ENCODE peak calls at places on chromosomes 2 and 18, in seven cellular contexts. One of them, this sample, is unnamed.

GRCh38 chr2:39512434-39512935 is 75.4 kb upstream of the MAP4K3 start:
- DNase-seq in HuH-7: no peak
- DNase-seq in B cell: no peak
- DNase-seq in endothelial cell: no peak
- DNase-seq in EL: peak
- DNase-seq in A549: no peak
- DNase-seq in activated T-cell treated with anti-CD3 and anti-CD28 coated beads, Interleukin-2, amount 50 U/mL, for 24 hours: no peak
- DNase-seq in this sample: no peak

GRCh38 chr2:32235315-32235714 is 29.4 kb downstream of the NLRC4 start:
- DNase-seq in B cell: no peak
- DNase-seq in HuH-7: no peak
- DNase-seq in A549: no peak
- DNase-seq in activated T-cell treated with anti-CD3 and anti-CD28 coated beads, Interleukin-2, amount 50 U/mL, for 24 hours: no peak
- DNase-seq in EL: no peak
- DNase-seq in endothelial cell: no peak
- DNase-seq in this sample: no peak

GRCh38 chr2:234564719-234565118 is 67.8 kb upstream of the ARL4C start:
- DNase-seq in activated T-cell treated with anti-CD3 and anti-CD28 coated beads, Interleukin-2, amount 50 U/mL, for 24 hours: no peak
- DNase-seq in A549: no peak
- DNase-seq in HuH-7: no peak
- DNase-seq in EL: peak
- DNase-seq in B cell: no peak
- DNase-seq in endothelial cell: no peak
- DNase-seq in this sample: no peak

GRCh38 chr2:113965644-113966043 is 75.8 kb downstream of the ACTR3 start:
- DNase-seq in HuH-7: no peak
- DNase-seq in EL: peak
- DNase-seq in A549: no peak
- DNase-seq in B cell: peak
- DNase-seq in activated T-cell treated with anti-CD3 and anti-CD28 coated beads, Interleukin-2, amount 50 U/mL, for 24 hours: no peak
- DNase-seq in endothelial cell: peak
- DNase-seq in this sample: no peak

GRCh38 chr2:128585706-128586105 is 267.0 kb upstream of the HS6ST1 start:
- DNase-seq in A549: no peak
- DNase-seq in B cell: no peak
- DNase-seq in EL: peak
- DNase-seq in endothelial cell: no peak
- DNase-seq in HuH-7: no peak
- DNase-seq in activated T-cell treated with anti-CD3 and anti-CD28 coated beads, Interleukin-2, amount 50 U/mL, for 24 hours: no peak
- DNase-seq in this sample: no peak

GRCh38 chr2:69250981-69251380 is 136.0 kb downstream of the GFPT1 start:
- DNase-seq in HuH-7: no peak
- DNase-seq in activated T-cell treated with anti-CD3 and anti-CD28 coated beads, Interleukin-2, amount 50 U/mL, for 24 hours: no peak
- DNase-seq in B cell: no peak
- DNase-seq in endothelial cell: no peak
- DNase-seq in EL: no peak
- DNase-seq in A549: no peak
- DNase-seq in this sample: no peak

GRCh38 chr2:101803945-101804696 is 106.6 kb downstream of the MAP4K4 start:
- DNase-seq in HuH-7: no peak
- DNase-seq in A549: no peak
- DNase-seq in endothelial cell: no peak
- DNase-seq in activated T-cell treated with anti-CD3 and anti-CD28 coated beads, Interleukin-2, amount 50 U/mL, for 24 hours: no peak
- DNase-seq in EL: no peak
- DNase-seq in B cell: no peak
- DNase-seq in this sample: no peak

GRCh38 chr2:204024503-204024902 is 87.9 kb downstream of the ICOS start:
- DNase-seq in A549: peak
- DNase-seq in HuH-7: peak
- DNase-seq in activated T-cell treated with anti-CD3 and anti-CD28 coated beads, Interleukin-2, amount 50 U/mL, for 24 hours: no peak
- DNase-seq in EL: peak
- DNase-seq in endothelial cell: peak
- DNase-seq in B cell: no peak
- DNase-seq in this sample: no peak

GRCh38 chr2:160279813-160280465 is 79.9 kb upstream of the ITGB6 start:
- DNase-seq in HuH-7: no peak
- DNase-seq in EL: peak
- DNase-seq in activated T-cell treated with anti-CD3 and anti-CD28 coated beads, Interleukin-2, amount 50 U/mL, for 24 hours: no peak
- DNase-seq in A549: no peak
- DNase-seq in B cell: no peak
- DNase-seq in endothelial cell: no peak
- DNase-seq in this sample: no peak

GRCh38 chr2:156589381-156590079 is 153.4 kb downstream of the GPD2 start:
- DNase-seq in B cell: peak
- DNase-seq in EL: peak
- DNase-seq in endothelial cell: no peak
- DNase-seq in activated T-cell treated with anti-CD3 and anti-CD28 coated beads, Interleukin-2, amount 50 U/mL, for 24 hours: no peak
- DNase-seq in HuH-7: no peak
- DNase-seq in A549: peak
- DNase-seq in this sample: no peak

GRCh38 chr18:7535436-7536190 is 31.5 kb upstream of the PTPRM start:
- DNase-seq in A549: no peak
- DNase-seq in activated T-cell treated with anti-CD3 and anti-CD28 coated beads, Interleukin-2, amount 50 U/mL, for 24 hours: no peak
- DNase-seq in endothelial cell: no peak
- DNase-seq in HuH-7: no peak
- DNase-seq in EL: peak
- DNase-seq in B cell: no peak
- DNase-seq in this sample: no peak

GRCh38 chr18:44789704-44790103 is 109.0 kb downstream of the SETBP1 start:
- DNase-seq in B cell: no peak
- DNase-seq in EL: peak
- DNase-seq in activated T-cell treated with anti-CD3 and anti-CD28 coated beads, Interleukin-2, amount 50 U/mL, for 24 hours: no peak
- DNase-seq in endothelial cell: no peak
- DNase-seq in HuH-7: no peak
- DNase-seq in A549: no peak
- DNase-seq in this sample: no peak

GRCh38 chr2:182649316-182649715 is 66.7 kb upstream of the DNAJC10 start:
- DNase-seq in EL: peak
- DNase-seq in B cell: no peak
- DNase-seq in A549: peak
- DNase-seq in HuH-7: peak
- DNase-seq in activated T-cell treated with anti-CD3 and anti-CD28 coated beads, Interleukin-2, amount 50 U/mL, for 24 hours: no peak
- DNase-seq in endothelial cell: peak
- DNase-seq in this sample: no peak

GRCh38 chr2:139048017-139048416 is 267.8 kb upstream of the NXPH2 start:
- DNase-seq in B cell: no peak
- DNase-seq in EL: no peak
- DNase-seq in HuH-7: no peak
- DNase-seq in endothelial cell: no peak
- DNase-seq in A549: no peak
- DNase-seq in activated T-cell treated with anti-CD3 and anti-CD28 coated beads, Interleukin-2, amount 50 U/mL, for 24 hours: no peak
- DNase-seq in this sample: no peak

GRCh38 chr18:66560092-66560491 is 43.8 kb downstream of the CDH19 start:
- DNase-seq in activated T-cell treated with anti-CD3 and anti-CD28 coated beads, Interleukin-2, amount 50 U/mL, for 24 hours: no peak
- DNase-seq in EL: no peak
- DNase-seq in endothelial cell: peak
- DNase-seq in HuH-7: peak
- DNase-seq in B cell: no peak
- DNase-seq in A549: no peak
- DNase-seq in this sample: no peak

GRCh38 chr2:138979131-138979530 is 198.9 kb upstream of the NXPH2 start:
- DNase-seq in B cell: no peak
- DNase-seq in EL: no peak
- DNase-seq in A549: no peak
- DNase-seq in HuH-7: no peak
- DNase-seq in endothelial cell: no peak
- DNase-seq in activated T-cell treated with anti-CD3 and anti-CD28 coated beads, Interleukin-2, amount 50 U/mL, for 24 hours: no peak
- DNase-seq in this sample: no peak

GRCh38 chr2:129483366-129483765 is 496.1 kb upstream of the RAB6C start:
- DNase-seq in endothelial cell: no peak
- DNase-seq in B cell: peak
- DNase-seq in EL: no peak
- DNase-seq in HuH-7: no peak
- DNase-seq in activated T-cell treated with anti-CD3 and anti-CD28 coated beads, Interleukin-2, amount 50 U/mL, for 24 hours: no peak
- DNase-seq in A549: no peak
- DNase-seq in this sample: no peak

GRCh38 chr2:51031004-51031791 is 734 bp downstream of the NRXN1 start:
- DNase-seq in EL: no peak
- DNase-seq in A549: no peak
- DNase-seq in HuH-7: no peak
- DNase-seq in B cell: no peak
- DNase-seq in activated T-cell treated with anti-CD3 and anti-CD28 coated beads, Interleukin-2, amount 50 U/mL, for 24 hours: no peak
- DNase-seq in endothelial cell: no peak
- DNase-seq in this sample: no peak

GRCh38 chr2:205680067-205680466 is 2.2 kb upstream of the NRP2 start:
- DNase-seq in EL: peak
- DNase-seq in B cell: peak
- DNase-seq in HuH-7: peak
- DNase-seq in A549: peak
- DNase-seq in endothelial cell: peak
- DNase-seq in activated T-cell treated with anti-CD3 and anti-CD28 coated beads, Interleukin-2, amount 50 U/mL, for 24 hours: peak
- DNase-seq in this sample: peak

GRCh38 chr18:58396144-58396543 is 232.7 kb downstream of the ALPK2 start:
- DNase-seq in EL: no peak
- DNase-seq in A549: no peak
- DNase-seq in endothelial cell: no peak
- DNase-seq in activated T-cell treated with anti-CD3 and anti-CD28 coated beads, Interleukin-2, amount 50 U/mL, for 24 hours: no peak
- DNase-seq in HuH-7: no peak
- DNase-seq in B cell: no peak
- DNase-seq in this sample: no peak

GRCh38 chr2:86199834-86200177 is 549 bp downstream of the MRPL35 start:
- DNase-seq in endothelial cell: no peak
- DNase-seq in HuH-7: no peak
- DNase-seq in EL: no peak
- DNase-seq in B cell: no peak
- DNase-seq in A549: no peak
- DNase-seq in activated T-cell treated with anti-CD3 and anti-CD28 coated beads, Interleukin-2, amount 50 U/mL, for 24 hours: no peak
- DNase-seq in this sample: no peak

GRCh38 chr2:31945572-31945935 is 65.3 kb downstream of the MEMO1 start:
- DNase-seq in activated T-cell treated with anti-CD3 and anti-CD28 coated beads, Interleukin-2, amount 50 U/mL, for 24 hours: no peak
- DNase-seq in HuH-7: no peak
- DNase-seq in A549: no peak
- DNase-seq in EL: peak
- DNase-seq in endothelial cell: no peak
- DNase-seq in B cell: no peak
- DNase-seq in this sample: no peak

GRCh38 chr2:230942920-230943896 is 18.2 kb upstream of the GPR55 start:
- DNase-seq in EL: peak
- DNase-seq in activated T-cell treated with anti-CD3 and anti-CD28 coated beads, Interleukin-2, amount 50 U/mL, for 24 hours: peak
- DNase-seq in HuH-7: no peak
- DNase-seq in B cell: peak
- DNase-seq in endothelial cell: no peak
- DNase-seq in A549: no peak
- DNase-seq in this sample: no peak

GRCh38 chr2:129396980-129397599 is 582.4 kb upstream of the RAB6C start:
- DNase-seq in endothelial cell: peak
- DNase-seq in HuH-7: peak
- DNase-seq in B cell: peak
- DNase-seq in EL: no peak
- DNase-seq in activated T-cell treated with anti-CD3 and anti-CD28 coated beads, Interleukin-2, amount 50 U/mL, for 24 hours: no peak
- DNase-seq in A549: no peak
- DNase-seq in this sample: peak

GRCh38 chr2:240579771-240580614 is 6.5 kb upstream of the CAPN10 start:
- DNase-seq in B cell: peak
- DNase-seq in endothelial cell: no peak
- DNase-seq in EL: peak
- DNase-seq in activated T-cell treated with anti-CD3 and anti-CD28 coated beads, Interleukin-2, amount 50 U/mL, for 24 hours: peak
- DNase-seq in HuH-7: peak
- DNase-seq in A549: no peak
- DNase-seq in this sample: no peak

GRCh38 chr2:96315400-96316071 is 9.6 kb upstream of the ITPRIPL1 start:
- DNase-seq in HuH-7: no peak
- DNase-seq in activated T-cell treated with anti-CD3 and anti-CD28 coated beads, Interleukin-2, amount 50 U/mL, for 24 hours: peak
- DNase-seq in EL: peak
- DNase-seq in B cell: no peak
- DNase-seq in endothelial cell: no peak
- DNase-seq in A549: no peak
- DNase-seq in this sample: no peak

GRCh38 chr2:234425923-234426603 is 70.8 kb downstream of the ARL4C start:
- DNase-seq in A549: no peak
- DNase-seq in HuH-7: no peak
- DNase-seq in endothelial cell: no peak
- DNase-seq in EL: no peak
- DNase-seq in activated T-cell treated with anti-CD3 and anti-CD28 coated beads, Interleukin-2, amount 50 U/mL, for 24 hours: peak
- DNase-seq in B cell: peak
- DNase-seq in this sample: no peak

GRCh38 chr2:182845794-182846417 is 20.5 kb downstream of the FRZB start:
- DNase-seq in B cell: no peak
- DNase-seq in EL: no peak
- DNase-seq in HuH-7: no peak
- DNase-seq in A549: no peak
- DNase-seq in endothelial cell: no peak
- DNase-seq in activated T-cell treated with anti-CD3 and anti-CD28 coated beads, Interleukin-2, amount 50 U/mL, for 24 hours: no peak
- DNase-seq in this sample: no peak

GRCh38 chr2:134177351-134177931 is 76.4 kb upstream of the MGAT5 start:
- DNase-seq in A549: no peak
- DNase-seq in HuH-7: no peak
- DNase-seq in B cell: no peak
- DNase-seq in activated T-cell treated with anti-CD3 and anti-CD28 coated beads, Interleukin-2, amount 50 U/mL, for 24 hours: no peak
- DNase-seq in EL: peak
- DNase-seq in endothelial cell: no peak
- DNase-seq in this sample: no peak

GRCh38 chr18:79965119-79965902 is 868 bp downstream of the HSBP1L1 start:
- DNase-seq in A549: peak
- DNase-seq in B cell: no peak
- DNase-seq in EL: peak
- DNase-seq in endothelial cell: no peak
- DNase-seq in HuH-7: peak
- DNase-seq in activated T-cell treated with anti-CD3 and anti-CD28 coated beads, Interleukin-2, amount 50 U/mL, for 24 hours: peak
- DNase-seq in this sample: no peak

GRCh38 chr2:190634381-190634780 is 14.5 kb upstream of the NAB1 start:
- DNase-seq in HuH-7: no peak
- DNase-seq in B cell: no peak
- DNase-seq in EL: peak
- DNase-seq in endothelial cell: no peak
- DNase-seq in activated T-cell treated with anti-CD3 and anti-CD28 coated beads, Interleukin-2, amount 50 U/mL, for 24 hours: no peak
- DNase-seq in A549: no peak
- DNase-seq in this sample: no peak